ENCODE peak calls at places on chromosomes 6 and 20, in nine cellular contexts. D is tibial artery; Z is breast epithelium; X is heart left ventricle; I is lung; F is upper lobe of right lung; G is lower lobe of right lung; H is naive thymus-derived CD4-positive, alpha-beta T cell; T is mammary epithelial cell. Q is an unnamed sample.

GRCh38 chr6:142570221-142570671 is 268.4 kb downstream of the ADGRG6 start:
- DNase-seq in Z (no peak), T (peak; percentile 85), X (no peak), D (no peak), F (no peak), H (no peak), G (no peak), I (no peak), Q (no peak)

GRCh38 chr20:59576216-59576953 is 28.0 kb upstream of the PHACTR3 start:
- DNase-seq in T (no peak), H (no peak), F (no peak), G (no peak), X (no peak), Z (no peak), I (no peak), D (no peak), Q (no peak)

GRCh38 chr20:62739581-62740285 is 31.1 kb downstream of the NTSR1 start:
- DNase-seq in G (peak; percentile 65), F (peak; percentile 66), X (peak; percentile 29), T (no peak), I (no peak), D (no peak), Z (peak; percentile 34), H (peak; percentile 10), Q (peak; percentile 9)

GRCh38 chr20:22729180-22729579 is 144.8 kb upstream of the FOXA2 start:
- DNase-seq in Z (no peak), D (no peak), X (no peak), G (no peak), F (no peak), I (no peak), T (peak; percentile 35), H (no peak), Q (no peak)

GRCh38 chr6:98924647-98925046 is 23.1 kb downstream of the FBXL4 start:
- DNase-seq in H (no peak), T (no peak), X (peak; percentile 37), F (no peak), Z (no peak), G (no peak), D (no peak), I (no peak), Q (no peak)

GRCh38 chr6:51618563-51618962 is 468.9 kb downstream of the PKHD1 start:
- DNase-seq in I (no peak), Z (no peak), D (no peak), F (no peak), T (no peak), G (no peak), H (no peak), X (no peak), Q (no peak)

GRCh38 chr6:31940256-31940664 is 5.6 kb upstream of the CFB start:
- DNase-seq in G (no peak), T (peak; percentile 32), Z (no peak), H (no peak), I (no peak), D (no peak), F (no peak), X (no peak), Q (no peak)

GRCh38 chr20:35467339-35468224 is 12.2 kb downstream of the CEP250 start:
- DNase-seq in T (no peak), X (no peak), H (no peak), D (no peak), I (no peak), Z (no peak), F (no peak), G (no peak), Q (no peak)

GRCh38 chr6:34189806-34190503 is 44.1 kb upstream of the GRM4 start:
- DNase-seq in X (no peak), F (peak; percentile 65), I (no peak), D (peak; percentile 27), G (peak; percentile 66), T (no peak), H (peak; percentile 65), Z (no peak), Q (no peak)

GRCh38 chr6:45502446-45502845 is 124.7 kb upstream of the SUPT3H start:
- DNase-seq in I (no peak), G (no peak), T (peak; percentile 1), H (no peak), Z (no peak), X (no peak), D (no peak), F (no peak), Q (no peak)

GRCh38 chr6:56222509-56222908 is 24.9 kb downstream of the COL21A1 start:
- DNase-seq in D (no peak), X (no peak), T (no peak), Z (no peak), G (no peak), F (no peak), I (no peak), H (no peak), Q (no peak)

GRCh38 chr6:132780770-132781371 is 17.6 kb downstream of the SLC18B1 start:
- DNase-seq in X (no peak), G (no peak), H (no peak), Z (no peak), T (peak; percentile 1), F (no peak), D (no peak), I (no peak), Q (no peak)

GRCh38 chr6:47413752-47414516 is 63.7 kb upstream of the CD2AP start:
- DNase-seq in G (no peak), D (peak; percentile 25), F (no peak), T (peak; percentile 67), Z (no peak), H (peak; percentile 58), I (no peak), X (no peak), Q (peak; percentile 54)

GRCh38 chr6:90068835-90069478 is 174.7 kb downstream of the GJA10 start:
- DNase-seq in D (no peak), X (no peak), I (no peak), F (no peak), Z (no peak), T (no peak), G (no peak), H (no peak), Q (no peak)

GRCh38 chr6:129558248-129558647 is 151.7 kb downstream of the ARHGAP18 start:
- DNase-seq in H (no peak), X (no peak), I (no peak), D (no peak), G (no peak), T (no peak), Z (no peak), F (no peak), Q (no peak)

GRCh38 chr6:43687079-43687436 is 533 bp downstream of the MRPS18A start:
- DNase-seq in F (no peak), D (no peak), X (no peak), H (no peak), T (no peak), Z (no peak), G (no peak), I (no peak), Q (no peak)

GRCh38 chr6:69848552-69848951 is 17.8 kb upstream of the COL19A1 start:
- DNase-seq in X (no peak), I (no peak), Z (no peak), D (no peak), F (no peak), T (no peak), G (no peak), H (no peak), Q (no peak)

GRCh38 chr20:42024653-42025052 is 406.5 kb upstream of the CHD6 start:
- DNase-seq in D (no peak), I (no peak), H (no peak), G (no peak), Z (no peak), T (no peak), F (no peak), X (no peak), Q (no peak)

DNA sequence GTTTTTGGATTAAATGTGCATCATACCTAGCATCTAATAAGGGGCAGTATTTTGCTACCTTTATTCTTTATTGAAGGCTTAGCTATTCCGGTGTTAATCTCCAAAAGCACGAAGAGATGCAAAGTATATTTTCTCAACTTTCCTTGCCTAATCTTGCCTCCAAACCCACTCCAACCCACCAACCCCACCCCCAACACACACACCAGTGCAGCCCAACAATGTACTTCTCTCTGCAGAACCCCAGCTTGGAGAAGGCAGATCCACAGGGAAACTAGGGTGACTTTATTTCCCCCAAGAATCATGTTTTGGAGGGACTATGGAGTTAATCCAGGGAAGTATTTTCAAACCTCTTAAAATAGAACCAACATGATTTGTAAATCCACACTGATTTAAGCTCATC is 73.6 kb downstream of the ZMYND8 start:
- DNase-seq in G (no peak), T (no peak), I (no peak), F (no peak), X (no peak), D (no peak), Z (no peak), H (no peak), Q (no peak)
- H3K36me3 ChIP-seq in G (peaks cover 97% of the 10 kb centered on the region), T (peaks cover 39% of the 10 kb centered on the region), I (peaks cover 37% of the 10 kb centered on the region), F (peaks cover 85% of the 10 kb centered on the region), X (peaks cover 17% of the 10 kb centered on the region), D (peaks cover 31% of the 10 kb centered on the region), Z (no peaks in the 10 kb centered on the region), H (peaks cover 6% of the 10 kb centered on the region), Q (peaks cover 59% of the 10 kb centered on the region)

GRCh38 chr20:48634641-48635040 is 193.2 kb downstream of the PREX1 start:
- DNase-seq in T (no peak), H (no peak), F (no peak), D (no peak), I (no peak), G (peak; percentile 26), Z (no peak), X (peak; percentile 13), Q (no peak)
- H3K36me3 ChIP-seq in T (no peaks in the 10 kb centered on the region), H (no peaks in the 10 kb centered on the region), F (peaks cover 34% of the 10 kb centered on the region), D (peaks cover 10% of the 10 kb centered on the region), I (no peaks in the 10 kb centered on the region), G (peaks cover 86% of the 10 kb centered on the region), Z (no peaks in the 10 kb centered on the region), X (no peaks in the 10 kb centered on the region), Q (peaks cover 43% of the 10 kb centered on the region)

DNA sequence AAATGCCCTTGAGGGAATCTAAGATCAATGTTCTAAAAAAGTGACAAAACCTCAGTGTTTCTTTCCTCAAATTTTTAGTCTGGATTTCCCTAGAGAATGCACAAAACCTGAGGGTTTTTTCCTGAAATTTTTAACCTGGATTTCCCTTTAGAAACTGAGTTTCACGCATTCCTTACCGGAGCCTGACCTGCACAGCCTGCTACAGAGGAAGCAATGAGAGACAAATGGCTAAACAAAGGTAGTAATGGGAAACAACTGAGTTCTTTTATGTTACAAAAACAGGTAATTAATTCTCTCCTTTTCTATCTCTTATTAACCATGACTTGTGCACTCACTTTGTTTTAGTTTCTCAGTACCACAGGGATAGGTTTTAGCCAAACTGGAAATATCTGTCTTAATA is 281.7 kb upstream of the NT5E start:
- DNase-seq in Z (no peak), H (no peak), F (no peak), I (no peak), T (no peak), X (no peak), D (no peak), G (no peak), Q (no peak)
- H3K36me3 ChIP-seq in Z (no peaks in the 10 kb centered on the region), H (no peaks in the 10 kb centered on the region), F (no peaks in the 10 kb centered on the region), I (no peaks in the 10 kb centered on the region), T (no peaks in the 10 kb centered on the region), X (no peaks in the 10 kb centered on the region), D (no peaks in the 10 kb centered on the region), G (no peaks in the 10 kb centered on the region), Q (no peaks in the 10 kb centered on the region)

DNA sequence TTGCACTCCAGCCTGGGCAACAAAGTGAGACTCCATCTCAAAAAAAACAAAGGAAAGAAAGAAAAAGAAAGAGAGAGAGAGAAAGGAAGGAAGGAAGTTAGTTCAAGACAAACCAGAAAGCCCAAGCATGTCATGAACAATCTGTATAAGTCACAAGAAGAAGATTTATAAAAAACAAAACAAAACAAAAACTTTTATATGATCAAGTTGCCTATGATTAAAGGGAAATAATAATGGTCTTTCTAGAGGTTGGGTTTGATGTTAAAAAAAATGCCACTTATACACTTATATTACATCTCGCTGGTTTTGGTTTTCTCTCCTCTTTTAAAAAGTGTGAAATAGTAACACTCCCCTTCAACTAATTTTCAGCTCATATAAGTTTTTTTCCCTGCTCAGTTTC is 146.2 kb upstream of the CARMIL1 start:
- DNase-seq in Z (no peak), H (no peak), F (no peak), D (no peak), X (no peak), I (no peak), T (no peak), G (no peak), Q (no peak)
- H3K36me3 ChIP-seq in Z (no peaks in the 10 kb centered on the region), H (no peaks in the 10 kb centered on the region), F (peaks cover 7% of the 10 kb centered on the region), D (no peaks in the 10 kb centered on the region), X (peaks cover 1% of the 10 kb centered on the region), I (no peaks in the 10 kb centered on the region), T (no peaks in the 10 kb centered on the region), G (peaks cover 6% of the 10 kb centered on the region), Q (no peaks in the 10 kb centered on the region)